ENCODE peak calls at places on chromosomes 2 and 18, in six cellular contexts. One of them, this sample, is unnamed.
A peak's percentile ranks its signal among the peaks of the same experiment; 100 is the strongest.

GRCh38 chr2:137676348-137676747 is 287.9 kb upstream of the HNMT start:
- DNase-seq in GM12865: no peak
- DNase-seq in chondrocyte: no peak
- DNase-seq in kidney epithelial cell: no peak
- DNase-seq in coronary artery: no peak
- DNase-seq in GM20000: no peak
- DNase-seq in this sample: no peak

GRCh38 chr2:196186266-196186980 is 15.0 kb upstream of the STK17B start:
- DNase-seq in chondrocyte: no peak
- DNase-seq in kidney epithelial cell: no peak
- DNase-seq in GM12865: no peak
- DNase-seq in GM20000: no peak
- DNase-seq in coronary artery: no peak
- DNase-seq in this sample: no peak

GRCh38 chr2:176118606-176119370 is 2.2 kb downstream of the HOXD10 start:
- DNase-seq in chondrocyte: no peak
- DNase-seq in coronary artery: no peak
- DNase-seq in GM20000: no peak
- DNase-seq in GM12865: peak; percentile 58
- DNase-seq in kidney epithelial cell: no peak
- DNase-seq in this sample: no peak

GRCh38 chr2:188410504-188411235 is 119.0 kb downstream of the GULP1 start:
- DNase-seq in coronary artery: no peak
- DNase-seq in kidney epithelial cell: no peak
- DNase-seq in GM12865: no peak
- DNase-seq in chondrocyte: no peak
- DNase-seq in GM20000: no peak
- DNase-seq in this sample: no peak

GRCh38 chr2:240572141-240573031 is 4.1 kb downstream of the RNPEPL1 start:
- DNase-seq in GM12865: no peak
- DNase-seq in GM20000: no peak
- DNase-seq in chondrocyte: peak; percentile 95
- DNase-seq in coronary artery: no peak
- DNase-seq in kidney epithelial cell: no peak
- DNase-seq in this sample: no peak

GRCh38 chr18:23458830-23459529 is 5.9 kb downstream of the RIOK3 start:
- DNase-seq in GM20000: no peak
- DNase-seq in chondrocyte: no peak
- DNase-seq in GM12865: no peak
- DNase-seq in coronary artery: no peak
- DNase-seq in kidney epithelial cell: no peak
- DNase-seq in this sample: no peak

GRCh38 chr2:85792783-85793441 is 39.1 kb downstream of the ATOH8 start:
- DNase-seq in GM20000: no peak
- DNase-seq in kidney epithelial cell: peak; percentile 47
- DNase-seq in coronary artery: no peak
- DNase-seq in GM12865: no peak
- DNase-seq in chondrocyte: peak; percentile 79
- DNase-seq in this sample: no peak

GRCh38 chr18:35983147-35983546 is 10.7 kb downstream of the RMP24 start:
- DNase-seq in kidney epithelial cell: no peak
- DNase-seq in GM12865: no peak
- DNase-seq in coronary artery: no peak
- DNase-seq in GM20000: no peak
- DNase-seq in chondrocyte: no peak
- DNase-seq in this sample: no peak

GRCh38 chr2:80303825-80304521 is 579 bp downstream of the LRRTM1 start:
- DNase-seq in coronary artery: no peak
- DNase-seq in GM12865: no peak
- DNase-seq in kidney epithelial cell: no peak
- DNase-seq in chondrocyte: no peak
- DNase-seq in GM20000: no peak
- DNase-seq in this sample: no peak

GRCh38 chr2:31170071-31170698 is 31.9 kb upstream of the GALNT14 start:
- DNase-seq in kidney epithelial cell: peak; percentile 25
- DNase-seq in GM12865: peak; percentile 76
- DNase-seq in coronary artery: no peak
- DNase-seq in chondrocyte: no peak
- DNase-seq in GM20000: peak; percentile 71
- DNase-seq in this sample: peak; percentile 82

GRCh38 chr2:229910832-229911412 is 10.9 kb downstream of the TRIP12 start:
- DNase-seq in kidney epithelial cell: no peak
- DNase-seq in GM20000: peak; percentile 32
- DNase-seq in chondrocyte: no peak
- DNase-seq in coronary artery: no peak
- DNase-seq in GM12865: peak; percentile 51
- DNase-seq in this sample: no peak

GRCh38 chr2:138997849-138998517 is 217.8 kb upstream of the NXPH2 start:
- DNase-seq in chondrocyte: no peak
- DNase-seq in GM12865: no peak
- DNase-seq in coronary artery: no peak
- DNase-seq in GM20000: no peak
- DNase-seq in kidney epithelial cell: peak; percentile 48
- DNase-seq in this sample: no peak

GRCh38 chr2:228614741-228615140 is 433.3 kb upstream of the SPHKAP start:
- DNase-seq in chondrocyte: no peak
- DNase-seq in GM12865: peak; percentile 9
- DNase-seq in coronary artery: no peak
- DNase-seq in kidney epithelial cell: no peak
- DNase-seq in GM20000: no peak
- DNase-seq in this sample: no peak

GRCh38 chr2:210557721-210558120 is 1.3 kb downstream of the CPS1 start:
- DNase-seq in GM20000: no peak
- DNase-seq in coronary artery: no peak
- DNase-seq in chondrocyte: no peak
- DNase-seq in kidney epithelial cell: no peak
- DNase-seq in GM12865: no peak
- DNase-seq in this sample: no peak

GRCh38 chr2:102143450-102143985 is 972 bp downstream of the IL1R1 start:
- DNase-seq in kidney epithelial cell: no peak
- DNase-seq in coronary artery: no peak
- DNase-seq in GM20000: no peak
- DNase-seq in GM12865: no peak
- DNase-seq in chondrocyte: no peak
- DNase-seq in this sample: no peak

GRCh38 chr2:67225287-67225973 is 171.7 kb upstream of the ETAA1 start:
- DNase-seq in coronary artery: no peak
- DNase-seq in GM20000: no peak
- DNase-seq in kidney epithelial cell: no peak
- DNase-seq in GM12865: no peak
- DNase-seq in chondrocyte: no peak
- DNase-seq in this sample: no peak

GRCh38 chr2:235669983-235670962 is 176.4 kb downstream of the AGAP1 start:
- DNase-seq in chondrocyte: no peak
- DNase-seq in coronary artery: no peak
- DNase-seq in GM20000: peak; percentile 30
- DNase-seq in GM12865: no peak
- DNase-seq in kidney epithelial cell: no peak
- DNase-seq in this sample: peak; percentile 88
- TF ChIP-seq CTCF in chondrocyte: peak; percentile 83
- TF ChIP-seq CTCF in coronary artery: peak; percentile 56
- TF ChIP-seq CTCF in GM20000: no peak
- TF ChIP-seq CTCF in GM12865: no peak
- TF ChIP-seq CTCF in kidney epithelial cell: peak; percentile 17
- TF ChIP-seq CTCF in this sample: peak; percentile 84

GRCh38 chr2:167331636-167332232 is 443.5 kb downstream of the XIRP2 start:
- DNase-seq in coronary artery: no peak
- DNase-seq in GM12865: peak; percentile 20
- DNase-seq in kidney epithelial cell: no peak
- DNase-seq in chondrocyte: no peak
- DNase-seq in GM20000: no peak
- DNase-seq in this sample: no peak
- TF ChIP-seq CTCF in coronary artery: no peak
- TF ChIP-seq CTCF in GM12865: peak; percentile 20
- TF ChIP-seq CTCF in kidney epithelial cell: no peak
- TF ChIP-seq CTCF in chondrocyte: peak; percentile 18
- TF ChIP-seq CTCF in GM20000: no peak
- TF ChIP-seq CTCF in this sample: no peak

DNA sequence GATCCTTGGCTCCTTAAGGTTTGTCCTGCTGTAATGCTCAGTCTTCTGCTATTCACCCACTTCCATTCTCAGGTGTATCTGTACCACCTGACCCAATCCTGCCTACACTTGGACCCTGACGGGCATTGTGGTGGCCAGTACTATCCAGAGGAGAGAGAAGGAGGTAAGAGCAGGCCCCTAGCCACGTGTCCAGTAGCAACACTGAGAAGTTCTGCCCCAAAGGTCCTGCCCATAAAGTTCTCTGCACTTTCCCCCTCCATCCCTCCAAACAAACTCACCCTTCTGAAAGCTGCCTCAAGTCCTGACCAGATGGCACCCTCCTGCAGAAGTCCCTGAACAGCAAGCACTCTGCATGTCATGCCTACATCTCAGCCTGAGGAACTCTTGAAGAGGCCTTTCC is 18.3 kb downstream of the TTC32 start:
- DNase-seq in chondrocyte: no peak
- DNase-seq in coronary artery: no peak
- DNase-seq in GM20000: no peak
- DNase-seq in kidney epithelial cell: no peak
- DNase-seq in GM12865: no peak
- DNase-seq in this sample: peak; percentile 46
- TF ChIP-seq CTCF in chondrocyte: no peak
- TF ChIP-seq CTCF in coronary artery: no peak
- TF ChIP-seq CTCF in GM20000: no peak
- TF ChIP-seq CTCF in kidney epithelial cell: no peak
- TF ChIP-seq CTCF in GM12865: no peak
- TF ChIP-seq CTCF in this sample: no peak

GRCh38 chr2:111958901-111959300 is 60.5 kb downstream of the MERTK start:
- DNase-seq in coronary artery: no peak
- DNase-seq in chondrocyte: no peak
- DNase-seq in GM12865: no peak
- DNase-seq in GM20000: no peak
- DNase-seq in kidney epithelial cell: no peak
- DNase-seq in this sample: no peak
- TF ChIP-seq CTCF in coronary artery: no peak
- TF ChIP-seq CTCF in chondrocyte: peak; percentile 32
- TF ChIP-seq CTCF in GM12865: no peak
- TF ChIP-seq CTCF in GM20000: no peak
- TF ChIP-seq CTCF in kidney epithelial cell: no peak
- TF ChIP-seq CTCF in this sample: no peak

GRCh38 chr18:58581265-58581664 is 47.6 kb downstream of the ALPK2 start:
- DNase-seq in GM12865: no peak
- DNase-seq in chondrocyte: no peak
- DNase-seq in kidney epithelial cell: no peak
- DNase-seq in coronary artery: no peak
- DNase-seq in GM20000: no peak
- DNase-seq in this sample: peak; percentile 88
- TF ChIP-seq CTCF in GM12865: no peak
- TF ChIP-seq CTCF in chondrocyte: peak; percentile 32
- TF ChIP-seq CTCF in kidney epithelial cell: peak; percentile 20
- TF ChIP-seq CTCF in coronary artery: no peak
- TF ChIP-seq CTCF in GM20000: no peak
- TF ChIP-seq CTCF in this sample: no peak

GRCh38 chr2:11156396-11157075 is 1.3 kb downstream of the SLC66A3 start:
- DNase-seq in GM20000: no peak
- DNase-seq in kidney epithelial cell: no peak
- DNase-seq in chondrocyte: no peak
- DNase-seq in coronary artery: no peak
- DNase-seq in GM12865: no peak
- DNase-seq in this sample: no peak

GRCh38 chr2:11157296-11157695 is 2.0 kb downstream of the SLC66A3 start:
- DNase-seq in kidney epithelial cell: no peak
- DNase-seq in GM12865: no peak
- DNase-seq in GM20000: no peak
- DNase-seq in chondrocyte: no peak
- DNase-seq in coronary artery: no peak
- DNase-seq in this sample: no peak

GRCh38 chr2:11154460-11155325 is 574 bp upstream of the SLC66A3 start:
- DNase-seq in GM20000: peak; percentile 100
- DNase-seq in chondrocyte: peak; percentile 98
- DNase-seq in GM12865: peak; percentile 98
- DNase-seq in coronary artery: peak; percentile 99
- DNase-seq in kidney epithelial cell: peak; percentile 59
- DNase-seq in this sample: peak; percentile 99

GRCh38 chr2:11157731-11158130 is 2.5 kb downstream of the SLC66A3 start:
- DNase-seq in GM20000: no peak
- DNase-seq in kidney epithelial cell: no peak
- DNase-seq in GM12865: no peak
- DNase-seq in coronary artery: no peak
- DNase-seq in chondrocyte: no peak
- DNase-seq in this sample: no peak

DNA sequence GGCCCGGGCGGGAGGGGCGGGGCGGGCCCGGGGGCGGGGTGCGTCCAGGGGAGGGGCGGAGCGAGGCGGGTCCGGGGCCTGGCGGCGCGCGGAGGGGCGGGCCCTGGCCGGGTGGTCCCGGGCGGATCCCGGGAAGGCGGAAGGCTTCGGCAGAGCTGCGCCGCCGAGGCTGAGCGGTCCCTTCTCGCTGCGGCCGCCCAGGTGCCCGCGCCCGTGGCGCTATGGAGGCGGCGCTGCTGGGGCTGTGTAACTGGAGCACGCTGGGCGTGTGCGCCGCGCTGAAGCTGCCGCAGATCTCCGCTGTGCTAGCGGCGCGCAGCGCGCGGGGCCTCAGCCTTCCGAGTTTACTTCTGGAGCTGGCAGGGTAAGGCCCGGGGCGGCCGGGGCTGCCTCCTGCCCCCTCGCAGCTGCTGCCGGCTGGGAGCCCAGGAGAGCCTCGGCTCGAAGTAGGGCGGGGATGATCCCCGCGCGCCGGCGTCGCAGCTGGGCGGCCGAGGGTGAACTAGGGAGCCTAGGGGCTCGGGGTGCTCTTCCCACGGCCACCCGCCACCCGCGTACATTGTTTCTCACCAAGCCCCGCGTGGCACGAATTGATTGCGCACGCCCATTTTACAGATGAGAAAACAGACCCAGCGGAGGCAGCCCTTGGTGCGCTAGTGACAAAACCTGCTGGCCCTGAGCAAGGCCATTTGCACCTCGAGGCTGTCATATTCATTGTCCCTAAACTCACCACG is at the start of gene SLC66A3:
- DNase-seq in coronary artery: no peak
- DNase-seq in GM12865: peak; percentile 89
- DNase-seq in GM20000: no peak
- DNase-seq in kidney epithelial cell: peak; percentile 54
- DNase-seq in chondrocyte: no peak
- DNase-seq in this sample: no peak
- TF ChIP-seq CTCF in coronary artery: no peak
- TF ChIP-seq CTCF in GM12865: no peak
- TF ChIP-seq CTCF in GM20000: no peak
- TF ChIP-seq CTCF in kidney epithelial cell: no peak
- TF ChIP-seq CTCF in chondrocyte: peak; percentile 43
- TF ChIP-seq CTCF in this sample: no peak

GRCh38 chr2:45145073-45145899 is 136.0 kb upstream of the SIX2 start:
- DNase-seq in coronary artery: no peak
- DNase-seq in GM20000: no peak
- DNase-seq in kidney epithelial cell: no peak
- DNase-seq in GM12865: no peak
- DNase-seq in chondrocyte: no peak
- DNase-seq in this sample: no peak
- TF ChIP-seq CTCF in coronary artery: no peak
- TF ChIP-seq CTCF in GM20000: no peak
- TF ChIP-seq CTCF in kidney epithelial cell: no peak
- TF ChIP-seq CTCF in GM12865: no peak
- TF ChIP-seq CTCF in chondrocyte: no peak
- TF ChIP-seq CTCF in this sample: no peak